ENCODE peak calls at places on chromosome 3, in five cellular contexts. One of them, this sample, is unnamed.

GRCh38 chr3:188000361-188000861 is 153.5 kb upstream of the LPP start:
- DNase-seq in stomach: peak
- DNase-seq in transverse colon: peak
- DNase-seq in psoas muscle: peak
- DNase-seq in MM.1S: no peak
- DNase-seq in this sample: no peak

GRCh38 chr3:123202451-123202850 is 708 bp downstream of the SEC22A start:
- DNase-seq in stomach: no peak
- DNase-seq in transverse colon: no peak
- DNase-seq in psoas muscle: no peak
- DNase-seq in MM.1S: no peak
- DNase-seq in this sample: no peak

GRCh38 chr3:13125092-13126015 is 52.1 kb upstream of the IQSEC1 start:
- DNase-seq in stomach: no peak
- DNase-seq in transverse colon: no peak
- DNase-seq in psoas muscle: no peak
- DNase-seq in MM.1S: no peak
- DNase-seq in this sample: no peak

GRCh38 chr3:181710581-181711255 is 1.0 kb upstream of the SOX2 start:
- DNase-seq in stomach: no peak
- DNase-seq in transverse colon: no peak
- DNase-seq in psoas muscle: no peak
- DNase-seq in MM.1S: peak
- DNase-seq in this sample: peak

GRCh38 chr3:111926266-111926676 is 52.6 kb upstream of the ABHD10 start:
- DNase-seq in stomach: no peak
- DNase-seq in transverse colon: no peak
- DNase-seq in psoas muscle: no peak
- DNase-seq in MM.1S: no peak
- DNase-seq in this sample: no peak

GRCh38 chr3:188531210-188531609 is 377.3 kb downstream of the LPP start:
- DNase-seq in stomach: no peak
- DNase-seq in transverse colon: no peak
- DNase-seq in psoas muscle: no peak
- DNase-seq in MM.1S: no peak
- DNase-seq in this sample: no peak

GRCh38 chr3:146594843-146595482 is 10.2 kb downstream of the PLSCR5 start:
- DNase-seq in stomach: no peak
- DNase-seq in transverse colon: no peak
- DNase-seq in psoas muscle: no peak
- DNase-seq in MM.1S: peak
- DNase-seq in this sample: no peak

GRCh38 chr3:147760998-147761397 is 351.8 kb downstream of the ZIC1 start:
- DNase-seq in stomach: no peak
- DNase-seq in transverse colon: no peak
- DNase-seq in psoas muscle: no peak
- DNase-seq in MM.1S: no peak
- DNase-seq in this sample: no peak

GRCh38 chr3:48188266-48189201 is at the start of gene CDC25A:
- DNase-seq in stomach: peak
- DNase-seq in transverse colon: peak
- DNase-seq in psoas muscle: peak
- DNase-seq in MM.1S: peak
- DNase-seq in this sample: peak

GRCh38 chr3:187913617-187914033 is 168.4 kb upstream of the BCL6 start:
- DNase-seq in stomach: no peak
- DNase-seq in transverse colon: peak
- DNase-seq in psoas muscle: no peak
- DNase-seq in MM.1S: no peak
- DNase-seq in this sample: no peak

GRCh38 chr3:196563721-196564225 is 4.6 kb downstream of the WDR53 start:
- DNase-seq in stomach: no peak
- DNase-seq in transverse colon: no peak
- DNase-seq in psoas muscle: no peak
- DNase-seq in MM.1S: peak
- DNase-seq in this sample: no peak

GRCh38 chr3:28682126-28682525 is 333.5 kb upstream of the AZI2 start:
- DNase-seq in stomach: no peak
- DNase-seq in transverse colon: no peak
- DNase-seq in psoas muscle: no peak
- DNase-seq in MM.1S: no peak
- DNase-seq in this sample: no peak

GRCh38 chr3:187902938-187903337 is 157.7 kb upstream of the BCL6 start:
- DNase-seq in stomach: no peak
- DNase-seq in transverse colon: no peak
- DNase-seq in psoas muscle: no peak
- DNase-seq in MM.1S: no peak
- DNase-seq in this sample: no peak

GRCh38 chr3:63791974-63792373 is 27.1 kb upstream of the C3orf49 start:
- DNase-seq in stomach: no peak
- DNase-seq in transverse colon: no peak
- DNase-seq in psoas muscle: no peak
- DNase-seq in MM.1S: no peak
- DNase-seq in this sample: no peak

GRCh38 chr3:146189519-146190173 is 28.7 kb upstream of the PLOD2 start:
- DNase-seq in stomach: no peak
- DNase-seq in transverse colon: no peak
- DNase-seq in psoas muscle: no peak
- DNase-seq in MM.1S: peak
- DNase-seq in this sample: no peak

GRCh38 chr3:120766576-120766975 is 24.0 kb downstream of the GTF2E1 start:
- DNase-seq in stomach: no peak
- DNase-seq in transverse colon: no peak
- DNase-seq in psoas muscle: no peak
- DNase-seq in MM.1S: no peak
- DNase-seq in this sample: no peak

GRCh38 chr3:146589899-146590508 is 15.1 kb downstream of the PLSCR5 start:
- DNase-seq in stomach: no peak
- DNase-seq in transverse colon: peak
- DNase-seq in psoas muscle: no peak
- DNase-seq in MM.1S: peak
- DNase-seq in this sample: no peak

GRCh38 chr3:43286886-43287301 is 554 bp downstream of the SNRK start:
- DNase-seq in stomach: no peak
- DNase-seq in transverse colon: peak
- DNase-seq in psoas muscle: no peak
- DNase-seq in MM.1S: peak
- DNase-seq in this sample: no peak

GRCh38 chr3:135020181-135020580 is 225.1 kb downstream of the EPHB1 start:
- DNase-seq in stomach: no peak
- DNase-seq in transverse colon: no peak
- DNase-seq in psoas muscle: no peak
- DNase-seq in MM.1S: no peak
- DNase-seq in this sample: no peak

GRCh38 chr3:144590854-144591253 is 619.2 kb downstream of the DIPK2A start:
- DNase-seq in stomach: no peak
- DNase-seq in transverse colon: no peak
- DNase-seq in psoas muscle: no peak
- DNase-seq in MM.1S: no peak
- DNase-seq in this sample: no peak

GRCh38 chr3:133887075-133887950 is 8.4 kb downstream of the RAB6B start:
- DNase-seq in stomach: no peak
- DNase-seq in transverse colon: no peak
- DNase-seq in psoas muscle: no peak
- DNase-seq in MM.1S: no peak
- DNase-seq in this sample: no peak

GRCh38 chr3:30286007-30286669 is 320.3 kb upstream of the TGFBR2 start:
- DNase-seq in stomach: peak
- DNase-seq in transverse colon: peak
- DNase-seq in psoas muscle: peak
- DNase-seq in MM.1S: no peak
- DNase-seq in this sample: no peak

GRCh38 chr3:47669026-47669749 is 90.5 kb upstream of the CSPG5 start:
- DNase-seq in stomach: no peak
- DNase-seq in transverse colon: no peak
- DNase-seq in psoas muscle: no peak
- DNase-seq in MM.1S: no peak
- DNase-seq in this sample: no peak

GRCh38 chr3:58628823-58629562 is 37.6 kb downstream of the FAM3D start:
- DNase-seq in stomach: no peak
- DNase-seq in transverse colon: peak
- DNase-seq in psoas muscle: peak
- DNase-seq in MM.1S: no peak
- DNase-seq in this sample: no peak

GRCh38 chr3:124201786-124202185 is 209.9 kb upstream of the ROPN1 start:
- DNase-seq in stomach: no peak
- DNase-seq in transverse colon: peak
- DNase-seq in psoas muscle: no peak
- DNase-seq in MM.1S: no peak
- DNase-seq in this sample: no peak

GRCh38 chr3:76753599-76753998 is 286.3 kb upstream of the ROBO2 start:
- DNase-seq in stomach: no peak
- DNase-seq in transverse colon: no peak
- DNase-seq in psoas muscle: no peak
- DNase-seq in MM.1S: peak
- DNase-seq in this sample: no peak

GRCh38 chr3:73508330-73508954 is 116.3 kb downstream of the PDZRN3 start:
- DNase-seq in stomach: peak
- DNase-seq in transverse colon: peak
- DNase-seq in psoas muscle: no peak
- DNase-seq in MM.1S: peak
- DNase-seq in this sample: no peak

GRCh38 chr3:31196881-31197364 is 302.5 kb upstream of the GADL1 start:
- DNase-seq in stomach: no peak
- DNase-seq in transverse colon: no peak
- DNase-seq in psoas muscle: no peak
- DNase-seq in MM.1S: no peak
- DNase-seq in this sample: no peak

GRCh38 chr3:5019411-5020261 is 40.4 kb downstream of the BHLHE40 start:
- DNase-seq in stomach: peak
- DNase-seq in transverse colon: peak
- DNase-seq in psoas muscle: no peak
- DNase-seq in MM.1S: no peak
- DNase-seq in this sample: no peak

GRCh38 chr3:167304077-167304476 is 76.0 kb downstream of the ZBBX start:
- DNase-seq in stomach: no peak
- DNase-seq in transverse colon: no peak
- DNase-seq in psoas muscle: no peak
- DNase-seq in MM.1S: no peak
- DNase-seq in this sample: no peak

GRCh38 chr3:46979958-46980497 is 562 bp downstream of the NBEAL2 start:
- DNase-seq in stomach: no peak
- DNase-seq in transverse colon: peak
- DNase-seq in psoas muscle: peak
- DNase-seq in MM.1S: no peak
- DNase-seq in this sample: no peak

GRCh38 chr3:13106308-13106970 is 33.2 kb upstream of the IQSEC1 start:
- DNase-seq in stomach: no peak
- DNase-seq in transverse colon: no peak
- DNase-seq in psoas muscle: no peak
- DNase-seq in MM.1S: no peak
- DNase-seq in this sample: no peak

GRCh38 chr3:173770796-173771573 is 373.4 kb downstream of the NLGN1 start:
- DNase-seq in stomach: no peak
- DNase-seq in transverse colon: no peak
- DNase-seq in psoas muscle: no peak
- DNase-seq in MM.1S: no peak
- DNase-seq in this sample: no peak

GRCh38 chr3:183377307-183377959 is 51.0 kb downstream of the MCF2L2 start:
- DNase-seq in stomach: no peak
- DNase-seq in transverse colon: no peak
- DNase-seq in psoas muscle: no peak
- DNase-seq in MM.1S: peak
- DNase-seq in this sample: no peak

GRCh38 chr3:192935441-192935840 is 17.8 kb upstream of the MB21D2 start:
- DNase-seq in stomach: no peak
- DNase-seq in transverse colon: no peak
- DNase-seq in psoas muscle: no peak
- DNase-seq in MM.1S: no peak
- DNase-seq in this sample: no peak

GRCh38 chr3:156617145-156617544 is 57.2 kb upstream of the TIPARP start:
- DNase-seq in stomach: no peak
- DNase-seq in transverse colon: no peak
- DNase-seq in psoas muscle: no peak
- DNase-seq in MM.1S: no peak
- DNase-seq in this sample: no peak

GRCh38 chr3:82236257-82236656 is 474.8 kb upstream of the GBE1 start:
- DNase-seq in stomach: no peak
- DNase-seq in transverse colon: no peak
- DNase-seq in psoas muscle: no peak
- DNase-seq in MM.1S: no peak
- DNase-seq in this sample: no peak

GRCh38 chr3:110015231-110015963 is 678.1 kb upstream of the DPPA4 start:
- DNase-seq in stomach: no peak
- DNase-seq in transverse colon: no peak
- DNase-seq in psoas muscle: no peak
- DNase-seq in MM.1S: no peak
- DNase-seq in this sample: no peak

GRCh38 chr3:43729707-43730399 is 39.1 kb downstream of the ABHD5 start:
- DNase-seq in stomach: peak
- DNase-seq in transverse colon: peak
- DNase-seq in psoas muscle: no peak
- DNase-seq in MM.1S: no peak
- DNase-seq in this sample: no peak

GRCh38 chr3:99879275-99879674 is 61.6 kb downstream of the CMSS1 start:
- DNase-seq in stomach: no peak
- DNase-seq in transverse colon: no peak
- DNase-seq in psoas muscle: no peak
- DNase-seq in MM.1S: no peak
- DNase-seq in this sample: no peak
- H3K27ac ChIP-seq in stomach: no peak
- H3K27ac ChIP-seq in transverse colon: peak
- H3K27ac ChIP-seq in psoas muscle: peak
- H3K27ac ChIP-seq in MM.1S: no peak
- H3K27ac ChIP-seq in this sample: no peak

DNA sequence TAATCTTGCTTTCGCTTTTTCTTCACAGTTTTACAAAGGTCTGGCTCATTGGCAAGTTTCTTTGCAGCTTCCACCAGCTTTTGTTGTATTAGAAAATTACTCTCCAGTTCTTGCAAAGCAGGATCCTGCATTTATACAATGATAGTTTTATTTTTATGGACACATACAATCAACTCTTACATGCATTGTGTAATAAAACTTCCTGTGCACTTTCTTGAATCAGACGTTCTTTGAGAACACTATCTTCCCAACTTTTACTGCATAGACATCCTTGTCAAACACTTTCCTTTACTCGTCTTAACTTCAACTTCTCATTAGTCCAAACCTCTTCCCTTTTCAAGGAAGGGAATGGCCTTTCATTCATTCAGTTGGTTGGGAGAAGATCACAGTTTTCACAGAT is 71.4 kb upstream of the LMOD3 start:
- DNase-seq in stomach: no peak
- DNase-seq in transverse colon: no peak
- DNase-seq in psoas muscle: no peak
- DNase-seq in MM.1S: no peak
- DNase-seq in this sample: no peak
- H3K27ac ChIP-seq in stomach: no peak
- H3K27ac ChIP-seq in transverse colon: no peak
- H3K27ac ChIP-seq in psoas muscle: no peak
- H3K27ac ChIP-seq in MM.1S: no peak
- H3K27ac ChIP-seq in this sample: no peak

GRCh38 chr3:8529738-8530525 is 28.3 kb downstream of the LMCD1 start:
- DNase-seq in stomach: no peak
- DNase-seq in transverse colon: no peak
- DNase-seq in psoas muscle: no peak
- DNase-seq in MM.1S: no peak
- DNase-seq in this sample: no peak
- H3K27ac ChIP-seq in stomach: peak
- H3K27ac ChIP-seq in transverse colon: peak
- H3K27ac ChIP-seq in psoas muscle: peak
- H3K27ac ChIP-seq in MM.1S: no peak
- H3K27ac ChIP-seq in this sample: no peak

GRCh38 chr3:121897296-121897695 is 3.1 kb downstream of the SLC15A2 start:
- DNase-seq in stomach: no peak
- DNase-seq in transverse colon: no peak
- DNase-seq in psoas muscle: no peak
- DNase-seq in MM.1S: no peak
- DNase-seq in this sample: no peak
- H3K27ac ChIP-seq in stomach: no peak
- H3K27ac ChIP-seq in transverse colon: no peak
- H3K27ac ChIP-seq in psoas muscle: no peak
- H3K27ac ChIP-seq in MM.1S: no peak
- H3K27ac ChIP-seq in this sample: no peak